ENCODE peak calls at places on chromosomes 6 and 20, in four cellular contexts. Q, L, T and A are unnamed samples.

GRCh38 chr6:70281923-70282902 is 20.7 kb downstream of the COL9A1 start:
- DNase-seq in Q (no peak), T (no peak), L (peak; percentile 43), A (no peak)

GRCh38 chr6:137002505-137002904 is 42.3 kb downstream of the IL20RA start:
- DNase-seq in T (no peak), L (no peak), Q (no peak), A (no peak)

GRCh38 chr20:33669873-33670640 is 3.3 kb downstream of the ACTL10 start:
- DNase-seq in L (no peak), Q (no peak), T (no peak), A (peak; percentile 22)

GRCh38 chr6:113530769-113531168 is 326.4 kb upstream of the MARCKS start:
- DNase-seq in L (peak; percentile 37), T (peak; percentile 67), Q (no peak), A (no peak)

GRCh38 chr6:70299456-70299855 is 3.4 kb downstream of the COL9A1 start:
- DNase-seq in T (no peak), Q (peak; percentile 16), L (peak; percentile 14), A (no peak)

GRCh38 chr6:42177514-42178364 is 4.6 kb downstream of the GUCA1A start:
- DNase-seq in L (no peak), Q (no peak), T (no peak), A (no peak)

GRCh38 chr20:50408526-50409364 is 101.4 kb upstream of the PTPN1 start:
- DNase-seq in Q (no peak), T (no peak), L (no peak), A (no peak)

GRCh38 chr6:25640446-25640845 is 11.6 kb upstream of the SCGN start:
- DNase-seq in Q (no peak), T (no peak), L (no peak), A (no peak)

GRCh38 chr6:149335924-149336323 is 18.4 kb downstream of the TAB2 start:
- DNase-seq in L (no peak), T (peak; percentile 43), Q (peak; percentile 63), A (no peak)

GRCh38 chr20:62602550-62602949 is 39.8 kb upstream of the SLCO4A1 start:
- DNase-seq in L (no peak), T (no peak), Q (no peak), A (no peak)

GRCh38 chr6:35237466-35237865 is 22.1 kb upstream of the ZNF76 start:
- DNase-seq in L (no peak), Q (no peak), T (no peak), A (no peak)

GRCh38 chr6:118580585-118581419 is 32.7 kb downstream of the PLN start:
- DNase-seq in T (peak; percentile 80), L (peak; percentile 77), Q (peak; percentile 25), A (no peak)

GRCh38 chr6:143449731-143450452 is 603 bp downstream of the ADAT2 start:
- DNase-seq in T (peak; percentile 14), Q (peak; percentile 68), L (peak; percentile 37), A (no peak)

GRCh38 chr6:88840806-88841539 is 122.4 kb downstream of the RNGTT start:
- DNase-seq in Q (no peak), T (no peak), L (no peak), A (no peak)

GRCh38 chr6:81166770-81167169 is 585.7 kb downstream of the TENT5A start:
- DNase-seq in L (no peak), T (peak; percentile 58), Q (peak; percentile 4), A (no peak)

GRCh38 chr6:143592335-143592734 is 80.8 kb upstream of the FUCA2 start:
- DNase-seq in Q (no peak), T (no peak), L (peak; percentile 72), A (no peak)

GRCh38 chr6:26392932-26393636 is 9.0 kb upstream of the BTN3A1 start:
- DNase-seq in L (no peak), T (no peak), Q (no peak), A (no peak)

GRCh38 chr6:111631018-111631417 is 25.3 kb upstream of the TRAF3IP2 start:
- DNase-seq in T (no peak), L (no peak), Q (no peak), A (peak; percentile 16)

GRCh38 chr20:5135363-5136012 is 8.7 kb downstream of the CDS2 start:
- DNase-seq in Q (peak; percentile 54), L (peak; percentile 41), T (no peak), A (no peak)

GRCh38 chr6:83071023-83071422 is 3.6 kb downstream of the DOP1A start:
- DNase-seq in L (no peak), T (no peak), Q (peak; percentile 64), A (no peak)

GRCh38 chr6:29948277-29948676 is 5.9 kb downstream of the HLA-A start:
- DNase-seq in Q (no peak), L (no peak), T (no peak), A (no peak)

GRCh38 chr6:3226422-3227362 is 761 bp downstream of the TUBB2B start:
- DNase-seq in T (no peak), Q (peak; percentile 54), L (no peak), A (peak; percentile 28)

GRCh38 chr6:163886394-163886793 is 471.9 kb downstream of the QKI start:
- DNase-seq in Q (no peak), L (no peak), T (no peak), A (no peak)

GRCh38 chr6:15148356-15149058 is 97.4 kb upstream of the JARID2 start:
- DNase-seq in T (peak; percentile 77), Q (peak; percentile 8), L (peak; percentile 67), A (no peak)

GRCh38 chr20:56755201-56755600 is 126.1 kb downstream of the TFAP2C start:
- DNase-seq in L (peak; percentile 53), Q (no peak), T (no peak), A (no peak)

GRCh38 chr6:104884867-104885517 is 25.3 kb upstream of the HACE1 start:
- DNase-seq in T (peak; percentile 18), L (no peak), Q (no peak), A (no peak)

GRCh38 chr20:44959896-44960852 is at the start of gene TOMM34:
- DNase-seq in T (peak; percentile 100), Q (peak; percentile 95), L (peak; percentile 92), A (peak; percentile 92)